ENCODE peak calls at places on chromosomes 7 and 10, in four cellular contexts. One of them, this sample, is unnamed.
A peak's percentile ranks its signal among the peaks of the same experiment; 100 is the strongest.

GRCh38 chr10:33247221-33247907 is 87.1 kb downstream of the NRP1 start:
- DNase-seq in GM13976: no peak
- DNase-seq in HFF-Myc: no peak
- DNase-seq in GM20000: no peak
- DNase-seq in this sample: no peak

GRCh38 chr10:103861501-103861900 is 6.1 kb upstream of the SH3PXD2A start:
- DNase-seq in GM13976: no peak
- DNase-seq in HFF-Myc: no peak
- DNase-seq in GM20000: no peak
- DNase-seq in this sample: no peak

GRCh38 chr7:71424166-71424803 is 292.3 kb downstream of the GALNT17 start:
- DNase-seq in GM13976: no peak
- DNase-seq in HFF-Myc: no peak
- DNase-seq in GM20000: no peak
- DNase-seq in this sample: no peak

GRCh38 chr10:28087675-28088351 is 88.9 kb upstream of the ODAD2 start:
- DNase-seq in GM13976: no peak
- DNase-seq in HFF-Myc: peak; percentile 59
- DNase-seq in GM20000: no peak
- DNase-seq in this sample: no peak

GRCh38 chr10:90675621-90676020 is 182.2 kb downstream of the HTR7 start:
- DNase-seq in GM13976: no peak
- DNase-seq in HFF-Myc: no peak
- DNase-seq in GM20000: no peak
- DNase-seq in this sample: no peak

GRCh38 chr7:131190146-131190545 is 137.5 kb upstream of the MKLN1 start:
- DNase-seq in GM13976: no peak
- DNase-seq in HFF-Myc: no peak
- DNase-seq in GM20000: no peak
- DNase-seq in this sample: no peak

GRCh38 chr7:22350466-22351328 is 6.3 kb downstream of the RAPGEF5 start:
- DNase-seq in GM13976: no peak
- DNase-seq in HFF-Myc: no peak
- DNase-seq in GM20000: no peak
- DNase-seq in this sample: no peak

GRCh38 chr7:135274495-135275268 is 41.0 kb downstream of the STRA8 start:
- DNase-seq in GM13976: peak; percentile 79
- DNase-seq in HFF-Myc: peak; percentile 71
- DNase-seq in GM20000: peak; percentile 80
- DNase-seq in this sample: peak; percentile 69

GRCh38 chr10:128367807-128368206 is 241.6 kb upstream of the MKI67 start:
- DNase-seq in GM13976: no peak
- DNase-seq in HFF-Myc: no peak
- DNase-seq in GM20000: no peak
- DNase-seq in this sample: no peak

GRCh38 chr10:110612073-110612472 is 32.1 kb upstream of the RBM20 start:
- DNase-seq in GM13976: no peak
- DNase-seq in HFF-Myc: no peak
- DNase-seq in GM20000: no peak
- DNase-seq in this sample: no peak

GRCh38 chr7:18555968-18556367 is 60.4 kb downstream of the HDAC9 start:
- DNase-seq in GM13976: no peak
- DNase-seq in HFF-Myc: no peak
- DNase-seq in GM20000: no peak
- DNase-seq in this sample: no peak

GRCh38 chr7:102146122-102146521 is 140.5 kb upstream of the SH2B2 start:
- DNase-seq in GM13976: no peak
- DNase-seq in HFF-Myc: no peak
- DNase-seq in GM20000: no peak
- DNase-seq in this sample: no peak

GRCh38 chr10:128481152-128481551 is 354.9 kb upstream of the MKI67 start:
- DNase-seq in GM13976: no peak
- DNase-seq in HFF-Myc: no peak
- DNase-seq in GM20000: no peak
- DNase-seq in this sample: no peak

GRCh38 chr10:13759167-13759566 is 172.4 kb downstream of the PRPF18 start:
- DNase-seq in GM13976: no peak
- DNase-seq in HFF-Myc: no peak
- DNase-seq in GM20000: no peak
- DNase-seq in this sample: no peak

GRCh38 chr10:71241114-71241898 is 28.9 kb downstream of the UNC5B start:
- DNase-seq in GM13976: no peak
- DNase-seq in HFF-Myc: peak; percentile 64
- DNase-seq in GM20000: no peak
- DNase-seq in this sample: no peak

GRCh38 chr10:107767185-107767584 is 602.7 kb upstream of the SORCS1 start:
- DNase-seq in GM13976: no peak
- DNase-seq in HFF-Myc: no peak
- DNase-seq in GM20000: no peak
- DNase-seq in this sample: no peak

GRCh38 chr7:157117796-157118195 is 20.9 kb upstream of the UBE3C start:
- DNase-seq in GM13976: no peak
- DNase-seq in HFF-Myc: no peak
- DNase-seq in GM20000: no peak
- DNase-seq in this sample: no peak

GRCh38 chr10:132355297-132355696 is 23.3 kb downstream of the LRRC27 start:
- DNase-seq in GM13976: no peak
- DNase-seq in HFF-Myc: no peak
- DNase-seq in GM20000: no peak
- DNase-seq in this sample: no peak

GRCh38 chr10:31602541-31603244 is 283.7 kb downstream of the ZEB1 start:
- DNase-seq in GM13976: no peak
- DNase-seq in HFF-Myc: no peak
- DNase-seq in GM20000: no peak
- DNase-seq in this sample: peak; percentile 48

GRCh38 chr7:30842542-30843451 is 68.9 kb upstream of the AQP1 start:
- DNase-seq in GM13976: no peak
- DNase-seq in HFF-Myc: no peak
- DNase-seq in GM20000: no peak
- DNase-seq in this sample: peak; percentile 7

GRCh38 chr7:97555845-97556431 is 175.9 kb upstream of the TAC1 start:
- DNase-seq in GM13976: no peak
- DNase-seq in HFF-Myc: no peak
- DNase-seq in GM20000: no peak
- DNase-seq in this sample: no peak

GRCh38 chr10:2933519-2933918 is 133.8 kb upstream of the PFKP start:
- DNase-seq in GM13976: no peak
- DNase-seq in HFF-Myc: no peak
- DNase-seq in GM20000: no peak
- DNase-seq in this sample: no peak

GRCh38 chr7:73433924-73434700 is 534 bp downstream of the FZD9 start:
- DNase-seq in GM13976: no peak
- DNase-seq in HFF-Myc: no peak
- DNase-seq in GM20000: no peak
- DNase-seq in this sample: no peak

GRCh38 chr10:131818510-131819234 is 82.1 kb upstream of the PPP2R2D start:
- DNase-seq in GM13976: no peak
- DNase-seq in HFF-Myc: no peak
- DNase-seq in GM20000: no peak
- DNase-seq in this sample: peak; percentile 32

GRCh38 chr7:130152270-130153141 is 52.7 kb downstream of the TMEM209 start:
- DNase-seq in GM13976: peak; percentile 48
- DNase-seq in HFF-Myc: no peak
- DNase-seq in GM20000: no peak
- DNase-seq in this sample: no peak

GRCh38 chr7:130156140-130156539 is 49.1 kb downstream of the TMEM209 start:
- DNase-seq in GM13976: no peak
- DNase-seq in HFF-Myc: no peak
- DNase-seq in GM20000: no peak
- DNase-seq in this sample: no peak

GRCh38 chr7:130153251-130153908 is 51.8 kb downstream of the TMEM209 start:
- DNase-seq in GM13976: no peak
- DNase-seq in HFF-Myc: no peak
- DNase-seq in GM20000: peak; percentile 20
- DNase-seq in this sample: no peak

GRCh38 chr7:130154131-130154500 is 51.1 kb downstream of the TMEM209 start:
- DNase-seq in GM13976: peak; percentile 47
- DNase-seq in HFF-Myc: no peak
- DNase-seq in GM20000: no peak
- DNase-seq in this sample: no peak

GRCh38 chr7:130154501-130155317 is 50.5 kb downstream of the TMEM209 start:
- DNase-seq in GM13976: no peak
- DNase-seq in HFF-Myc: no peak
- DNase-seq in GM20000: no peak
- DNase-seq in this sample: no peak
- TF ChIP-seq CTCF in GM13976: no peak
- TF ChIP-seq CTCF in HFF-Myc: peak; percentile 58
- TF ChIP-seq CTCF in GM20000: no peak
- TF ChIP-seq CTCF in this sample: no peak

GRCh38 chr7:4868493-4868892 is 6.7 kb upstream of the PAPOLB start:
- DNase-seq in GM13976: no peak
- DNase-seq in HFF-Myc: no peak
- DNase-seq in GM20000: no peak
- DNase-seq in this sample: no peak
- TF ChIP-seq CTCF in GM13976: no peak
- TF ChIP-seq CTCF in HFF-Myc: no peak
- TF ChIP-seq CTCF in GM20000: no peak
- TF ChIP-seq CTCF in this sample: no peak

GRCh38 chr7:38330861-38331709 is 57.6 kb upstream of the TARP start:
- DNase-seq in GM13976: no peak
- DNase-seq in HFF-Myc: no peak
- DNase-seq in GM20000: no peak
- DNase-seq in this sample: no peak
- TF ChIP-seq CTCF in GM13976: no peak
- TF ChIP-seq CTCF in HFF-Myc: peak; percentile 29
- TF ChIP-seq CTCF in GM20000: no peak
- TF ChIP-seq CTCF in this sample: no peak

GRCh38 chr10:88399240-88399639 is 183.9 kb downstream of the RNLS start:
- DNase-seq in GM13976: no peak
- DNase-seq in HFF-Myc: no peak
- DNase-seq in GM20000: no peak
- DNase-seq in this sample: no peak

GRCh38 chr10:88404133-88404532 is 179.0 kb downstream of the RNLS start:
- DNase-seq in GM13976: no peak
- DNase-seq in HFF-Myc: no peak
- DNase-seq in GM20000: no peak
- DNase-seq in this sample: no peak

DNA sequence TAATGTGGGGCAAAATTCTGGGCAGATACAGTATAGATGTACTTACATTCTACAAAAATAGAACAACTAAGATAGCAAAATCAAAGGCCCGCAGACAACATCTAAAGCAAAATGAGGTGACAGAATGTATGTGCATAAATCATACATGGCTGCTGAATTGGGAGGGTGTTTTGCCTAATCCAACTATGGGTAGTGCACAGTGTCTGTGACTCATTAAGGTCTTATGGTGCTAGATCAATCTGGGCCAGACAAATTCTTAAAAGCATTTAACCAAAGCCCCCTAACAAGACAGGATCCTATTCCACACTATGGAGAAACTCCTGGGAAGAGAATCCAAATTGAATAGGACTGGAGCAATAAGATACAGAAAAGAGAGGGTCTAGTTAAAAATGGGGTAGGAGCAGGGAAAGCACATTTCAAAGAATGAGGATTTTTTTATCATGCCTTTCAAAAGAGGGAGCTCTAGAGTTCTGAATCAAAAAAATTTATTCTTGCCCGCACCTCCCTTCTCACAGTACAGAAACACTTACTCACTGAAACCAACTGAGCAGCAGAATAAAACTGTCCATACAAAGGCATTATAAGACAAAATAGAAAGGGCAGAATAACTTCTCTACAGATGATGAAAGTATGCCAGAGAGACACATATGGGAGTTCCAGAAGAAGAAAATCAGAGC is 181.3 kb downstream of the RNLS start:
- DNase-seq in GM13976: no peak
- DNase-seq in HFF-Myc: no peak
- DNase-seq in GM20000: no peak
- DNase-seq in this sample: no peak
- TF ChIP-seq CTCF in GM13976: no peak
- TF ChIP-seq CTCF in HFF-Myc: no peak
- TF ChIP-seq CTCF in GM20000: no peak
- TF ChIP-seq CTCF in this sample: no peak

DNA sequence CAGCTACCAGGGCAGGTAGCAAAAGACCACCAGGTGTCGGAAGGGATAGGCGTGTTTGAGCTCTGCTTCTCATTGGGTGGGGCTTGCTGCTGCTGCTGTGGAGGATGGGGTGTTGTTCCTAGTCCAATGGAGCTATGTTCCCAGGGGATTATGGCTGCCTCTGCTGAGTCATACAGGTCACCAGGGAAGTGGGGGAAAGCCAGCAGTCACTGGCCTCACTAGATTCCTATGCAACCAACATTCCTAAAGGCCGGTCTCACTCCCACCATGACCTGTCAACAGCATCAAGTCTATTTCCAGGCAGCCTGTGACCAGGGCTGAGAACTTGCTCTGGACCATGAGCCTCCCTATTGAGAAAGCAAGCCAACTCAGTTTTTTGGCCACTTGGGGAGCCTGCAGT is 1160.8 kb downstream of the REEP3 start:
- DNase-seq in GM13976: no peak
- DNase-seq in HFF-Myc: no peak
- DNase-seq in GM20000: no peak
- DNase-seq in this sample: no peak
- TF ChIP-seq CTCF in GM13976: no peak
- TF ChIP-seq CTCF in HFF-Myc: no peak
- TF ChIP-seq CTCF in GM20000: no peak
- TF ChIP-seq CTCF in this sample: no peak

GRCh38 chr7:20991544-20991943 is 204.9 kb upstream of the SP8 start:
- DNase-seq in GM13976: no peak
- DNase-seq in HFF-Myc: no peak
- DNase-seq in GM20000: no peak
- DNase-seq in this sample: no peak
- TF ChIP-seq CTCF in GM13976: no peak
- TF ChIP-seq CTCF in HFF-Myc: no peak
- TF ChIP-seq CTCF in GM20000: no peak
- TF ChIP-seq CTCF in this sample: no peak

GRCh38 chr10:30172663-30173062 is 113.3 kb upstream of the JCAD start:
- DNase-seq in GM13976: no peak
- DNase-seq in HFF-Myc: no peak
- DNase-seq in GM20000: no peak
- DNase-seq in this sample: no peak

GRCh38 chr10:30172096-30172495 is 112.7 kb upstream of the JCAD start:
- DNase-seq in GM13976: no peak
- DNase-seq in HFF-Myc: no peak
- DNase-seq in GM20000: no peak
- DNase-seq in this sample: no peak

GRCh38 chr10:30178565-30178964 is 119.2 kb upstream of the JCAD start:
- DNase-seq in GM13976: no peak
- DNase-seq in HFF-Myc: no peak
- DNase-seq in GM20000: no peak
- DNase-seq in this sample: no peak

GRCh38 chr10:30176776-30177533 is 117.6 kb upstream of the JCAD start:
- DNase-seq in GM13976: no peak
- DNase-seq in HFF-Myc: no peak
- DNase-seq in GM20000: no peak
- DNase-seq in this sample: no peak

GRCh38 chr10:30176182-30176581 is 116.8 kb upstream of the JCAD start:
- DNase-seq in GM13976: no peak
- DNase-seq in HFF-Myc: no peak
- DNase-seq in GM20000: no peak
- DNase-seq in this sample: no peak
- TF ChIP-seq CTCF in GM13976: no peak
- TF ChIP-seq CTCF in HFF-Myc: no peak
- TF ChIP-seq CTCF in GM20000: no peak
- TF ChIP-seq CTCF in this sample: no peak